ENCODE peak calls at places on chromosome 20, in eight cellular contexts. E, M, W, R, C, J, S and P are unnamed samples.

GRCh38 chr20:59566631-59567524 is 37.5 kb upstream of the PHACTR3 start:
- DNase-seq in J (no peak), M (no peak), E (no peak), W (no peak), R (no peak), C (no peak), S (no peak), P (no peak)

GRCh38 chr20:62727584-62728027 is 19.0 kb downstream of the NTSR1 start:
- DNase-seq in R (no peak), W (no peak), C (no peak), S (peak; percentile 50), J (no peak), E (no peak), M (no peak), P (no peak)

GRCh38 chr20:8215516-8215915 is 83.5 kb downstream of the PLCB1 start:
- DNase-seq in S (no peak), E (no peak), M (no peak), J (peak; percentile 16), R (no peak), C (no peak), W (no peak), P (no peak)

GRCh38 chr20:20452254-20452676 is 84.4 kb downstream of the INSM1 start:
- DNase-seq in C (no peak), W (peak; percentile 60), R (no peak), S (peak; percentile 69), M (no peak), J (peak; percentile 99), E (peak; percentile 7), P (no peak)

GRCh38 chr20:34768105-34768504 is 57.3 kb downstream of the NCOA6 start:
- DNase-seq in E (no peak), J (peak; percentile 7), M (no peak), R (no peak), S (no peak), C (no peak), W (no peak), P (no peak)

GRCh38 chr20:10178091-10178490 is 40.5 kb upstream of the SNAP25 start:
- DNase-seq in M (no peak), C (no peak), J (no peak), R (no peak), S (no peak), W (no peak), E (no peak), P (no peak)

GRCh38 chr20:6632187-6632586 is 135.3 kb upstream of the BMP2 start:
- DNase-seq in E (no peak), J (peak; percentile 96), M (no peak), W (no peak), R (no peak), S (no peak), C (no peak), P (no peak)

GRCh38 chr20:50434653-50435396 is 75.4 kb upstream of the PTPN1 start:
- DNase-seq in S (no peak), R (no peak), W (no peak), E (no peak), M (no peak), C (no peak), J (peak; percentile 97), P (no peak)

GRCh38 chr20:12201289-12201991 is 283.7 kb downstream of the BTBD3 start:
- DNase-seq in M (no peak), J (peak; percentile 65), R (no peak), W (no peak), S (no peak), E (no peak), C (no peak), P (no peak)

GRCh38 chr20:1533059-1533458 is 24.4 kb downstream of the SIRPD start:
- DNase-seq in E (no peak), W (no peak), M (no peak), S (no peak), C (peak; percentile 21), J (peak; percentile 81), R (no peak), P (no peak)

GRCh38 chr20:46964299-46965123 is 69.9 kb downstream of the EYA2 start:
- DNase-seq in E (no peak), M (no peak), J (no peak), W (no peak), S (no peak), C (no peak), R (no peak), P (no peak)

GRCh38 chr20:4418141-4418540 is 303.6 kb upstream of the PRND start:
- DNase-seq in E (no peak), M (no peak), J (no peak), C (no peak), W (no peak), R (no peak), S (no peak), P (no peak)

GRCh38 chr20:63089051-63089907 is 82.5 kb upstream of the BHLHE23 start:
- DNase-seq in C (no peak), S (peak; percentile 48), R (no peak), W (no peak), J (no peak), E (no peak), M (no peak), P (no peak)

GRCh38 chr20:49510562-49511117 is 28.2 kb upstream of the KCNB1 start:
- DNase-seq in R (no peak), W (no peak), C (no peak), J (peak; percentile 94), E (no peak), S (peak; percentile 67), M (no peak), P (no peak)

GRCh38 chr20:10837901-10838300 is 164.1 kb upstream of the JAG1 start:
- DNase-seq in E (no peak), R (no peak), W (no peak), S (no peak), J (no peak), C (no peak), M (no peak), P (no peak)

GRCh38 chr20:50387996-50388332 is 122.2 kb upstream of the PTPN1 start:
- DNase-seq in S (no peak), R (no peak), W (no peak), C (no peak), E (no peak), M (no peak), J (peak; percentile 49), P (no peak)

GRCh38 chr20:39623584-39624234 is 661.6 kb downstream of the DHX35 start:
- DNase-seq in M (no peak), E (no peak), R (no peak), W (no peak), S (no peak), J (peak; percentile 97), C (no peak), P (no peak)

GRCh38 chr20:61639200-61639599 is 387.1 kb downstream of the CDH4 start:
- DNase-seq in C (no peak), R (no peak), J (no peak), E (no peak), W (no peak), S (no peak), M (no peak), P (no peak)

GRCh38 chr20:50335866-50336265 is 145.2 kb downstream of the CEBPB start:
- DNase-seq in R (no peak), E (no peak), W (no peak), M (no peak), S (no peak), J (no peak), C (no peak), P (no peak)

GRCh38 chr20:58449703-58450138 is 60.7 kb downstream of the VAPB start:
- DNase-seq in S (no peak), W (no peak), E (no peak), J (no peak), R (no peak), C (no peak), M (no peak), P (no peak)

GRCh38 chr20:9359561-9360308 is 154.7 kb upstream of the LAMP5 start:
- DNase-seq in C (peak; percentile 63), M (no peak), S (peak; percentile 47), J (peak; percentile 78), E (no peak), R (peak; percentile 12), W (no peak), P (peak; percentile 15)